ENCODE peak calls at places on chromosomes 6 and 20, in ten cellular contexts. A is MM.1S; J is activated CD8-positive, alpha-beta T cell treated with anti-CD3 and anti-CD28 coated beads for 36 hours; G is nephron progenitor cell; C is cardiac fibroblast; P is progenitor cell of endocrine pancreas; O is CD8-positive, alpha-beta T cell; D is AG09319; S is psoas muscle; E is type B pancreatic cell. H is an unnamed sample.

GRCh38 chr6:33905081-33905609 is 101.3 kb upstream of the MLN start:
- DNase-seq in S (no peak), P (no peak), G (no peak), J (peak), A (no peak), D (no peak), E (no peak), C (no peak), O (peak), H (no peak)

GRCh38 chr20:39880890-39881289 is 808.1 kb downstream of the MAFB start:
- DNase-seq in O (no peak), S (no peak), J (no peak), P (no peak), D (no peak), C (peak), A (peak), G (no peak), E (no peak), H (no peak)

GRCh38 chr6:151999194-151999593 is 191.7 kb downstream of the ESR1 start:
- DNase-seq in D (no peak), A (no peak), E (no peak), S (no peak), G (no peak), J (no peak), O (no peak), P (no peak), C (peak), H (no peak)

GRCh38 chr20:45347936-45348809 is at the start of gene SDC4:
- DNase-seq in O (peak), A (peak), C (peak), S (peak), D (no peak), E (peak), G (peak), P (peak), J (peak), H (peak)

GRCh38 chr6:89580997-89581666 is 57.4 kb downstream of the LYRM2 start:
- DNase-seq in E (no peak), D (no peak), C (no peak), A (no peak), G (no peak), P (no peak), O (no peak), J (no peak), S (no peak), H (no peak)

GRCh38 chr20:62985089-62985778 is 21.5 kb downstream of the BHLHE23 start:
- DNase-seq in O (no peak), S (no peak), A (peak), P (no peak), J (no peak), E (no peak), D (no peak), G (no peak), C (no peak), H (no peak)

GRCh38 chr6:11179088-11179977 is 53.1 kb downstream of the NEDD9 start:
- DNase-seq in D (no peak), C (no peak), P (no peak), A (no peak), E (peak), S (no peak), O (no peak), J (no peak), G (no peak), H (no peak)

GRCh38 chr6:31423550-31423949 is 20.2 kb downstream of the MICA start:
- DNase-seq in G (no peak), A (no peak), C (no peak), D (no peak), J (no peak), S (no peak), P (no peak), E (no peak), O (no peak), H (no peak)

GRCh38 chr6:108438918-108439317 is 121.8 kb upstream of the FOXO3 start:
- DNase-seq in A (no peak), C (no peak), P (no peak), S (no peak), J (no peak), G (no peak), E (no peak), O (no peak), D (no peak), H (no peak)

GRCh38 chr6:38610050-38610619 is 29.6 kb downstream of the BTBD9 start:
- DNase-seq in O (no peak), S (no peak), D (no peak), J (no peak), G (no peak), C (no peak), A (no peak), P (no peak), E (no peak), H (no peak)

GRCh38 chr6:38107073-38107472 is 287.5 kb downstream of the ZFAND3 start:
- DNase-seq in J (no peak), S (no peak), P (no peak), O (no peak), A (no peak), D (no peak), C (no peak), G (no peak), E (no peak), H (no peak)

GRCh38 chr6:25404693-25405169 is 125.6 kb downstream of the CARMIL1 start:
- DNase-seq in G (no peak), D (no peak), E (no peak), P (no peak), J (peak), O (peak), C (no peak), A (peak), S (no peak), H (no peak)

GRCh38 chr6:133894369-133894768 is 5.5 kb downstream of the TCF21 start:
- DNase-seq in S (no peak), A (no peak), C (no peak), E (no peak), P (no peak), J (no peak), D (no peak), O (no peak), G (no peak), H (no peak)

GRCh38 chr6:323730-324088 is 31.4 kb downstream of the DUSP22 start:
- DNase-seq in O (no peak), D (no peak), E (no peak), S (no peak), P (no peak), J (no peak), G (no peak), C (no peak), A (no peak), H (no peak)

GRCh38 chr6:10355115-10355702 is 59.7 kb downstream of the TFAP2A start:
- DNase-seq in O (no peak), C (no peak), A (no peak), J (no peak), E (no peak), P (no peak), G (no peak), S (no peak), D (no peak), H (no peak)

GRCh38 chr20:50724851-50725721 is 6.3 kb upstream of the PARD6B start:
- DNase-seq in A (no peak), D (peak), C (peak), S (peak), J (peak), P (no peak), E (peak), O (no peak), G (peak), H (peak)

GRCh38 chr6:151475653-151476523 is 17.9 kb upstream of the CCDC170 start:
- DNase-seq in J (peak), G (peak), C (peak), O (peak), P (no peak), S (no peak), A (peak), D (no peak), E (no peak), H (no peak)

GRCh38 chr6:123439371-123439770 is 197.4 kb downstream of the TRDN start:
- DNase-seq in O (no peak), E (no peak), D (no peak), S (no peak), A (no peak), P (no peak), C (no peak), G (no peak), J (no peak), H (no peak)

GRCh38 chr6:5053864-5054426 is 31.2 kb upstream of the PPP1R3G start:
- DNase-seq in O (no peak), P (no peak), E (no peak), J (no peak), S (no peak), C (no peak), A (peak), G (no peak), D (no peak), H (no peak)

GRCh38 chr6:70166088-70166958 is 136.6 kb downstream of the COL9A1 start:
- DNase-seq in G (peak), O (no peak), A (peak), P (peak), S (peak), J (peak), C (peak), D (peak), E (no peak), H (peak)

GRCh38 chr20:5914859-5915258 is 35.5 kb downstream of the TRMT6 start:
- DNase-seq in S (no peak), D (no peak), P (no peak), C (no peak), O (no peak), E (no peak), A (no peak), J (no peak), G (no peak), H (no peak)

GRCh38 chr6:165617528-165617927 is 45.5 kb downstream of the PDE10A start:
- DNase-seq in J (no peak), S (no peak), P (no peak), O (no peak), G (no peak), A (no peak), E (no peak), C (no peak), D (no peak), H (no peak)

GRCh38 chr6:79048611-79049010 is 29.4 kb downstream of the PHIP start:
- DNase-seq in C (peak), E (no peak), J (peak), O (no peak), S (no peak), P (no peak), A (no peak), G (no peak), D (no peak), H (no peak)

GRCh38 chr20:17327185-17327780 is 100.4 kb downstream of the PCSK2 start:
- DNase-seq in S (no peak), O (no peak), P (no peak), D (no peak), G (peak), C (no peak), J (no peak), A (no peak), E (no peak), H (no peak)

GRCh38 chr6:52061481-52061880 is 25.9 kb downstream of the PKHD1 start:
- DNase-seq in O (no peak), A (no peak), D (no peak), J (no peak), E (no peak), G (no peak), S (no peak), P (no peak), C (no peak), H (no peak)

GRCh38 chr20:57023007-57023406 is 243.4 kb downstream of the BMP7 start:
- DNase-seq in O (no peak), C (no peak), J (no peak), E (no peak), G (no peak), P (no peak), D (no peak), S (no peak), A (no peak), H (no peak)

GRCh38 chr6:29647927-29648642 is 8.8 kb upstream of the MOG start:
- DNase-seq in C (peak), A (peak), S (no peak), O (no peak), E (no peak), J (no peak), D (no peak), P (no peak), G (no peak), H (no peak)

GRCh38 chr6:120857422-120857821 is 476.9 kb downstream of the TBC1D32 start:
- DNase-seq in G (no peak), C (no peak), S (no peak), J (no peak), D (no peak), A (no peak), P (no peak), E (no peak), O (no peak), H (no peak)

GRCh38 chr20:45851501-45851900 is 5.7 kb downstream of the ACOT8 start:
- DNase-seq in D (no peak), C (no peak), S (no peak), A (no peak), J (no peak), E (no peak), G (no peak), O (no peak), P (no peak), H (no peak)

GRCh38 chr20:60009826-60010616 is 51.8 kb downstream of the CDH26 start:
- DNase-seq in A (no peak), S (no peak), E (no peak), G (no peak), D (no peak), P (no peak), O (no peak), C (no peak), J (no peak), H (no peak)

GRCh38 chr20:44552950-44553908 is 29.1 kb upstream of the PKIG start:
- DNase-seq in D (peak), O (no peak), A (no peak), C (peak), S (no peak), P (no peak), G (no peak), E (no peak), J (no peak), H (no peak)

GRCh38 chr6:33744895-33745546 is 1.7 kb downstream of the IP6K3 start:
- DNase-seq in A (no peak), J (no peak), D (no peak), O (no peak), G (peak), S (peak), P (no peak), C (no peak), E (no peak), H (no peak)

GRCh38 chr20:23655551-23656211 is 17.9 kb upstream of the CST3 start:
- DNase-seq in C (no peak), P (no peak), J (no peak), G (no peak), E (no peak), A (no peak), D (no peak), O (no peak), S (peak), H (no peak)

GRCh38 chr20:23658336-23658735 is 20.6 kb upstream of the CST3 start:
- DNase-seq in S (no peak), P (no peak), C (no peak), G (no peak), E (no peak), D (no peak), A (no peak), J (no peak), O (no peak), H (no peak)

GRCh38 chr20:23656372-23656771 is 18.6 kb upstream of the CST3 start:
- DNase-seq in J (no peak), E (no peak), D (no peak), G (no peak), C (no peak), P (no peak), A (no peak), S (no peak), O (no peak), H (no peak)

GRCh38 chr20:23658989-23659609 is 21.3 kb upstream of the CST3 start:
- DNase-seq in C (no peak), A (no peak), E (no peak), D (no peak), P (no peak), G (no peak), O (no peak), S (no peak), J (no peak), H (no peak)

GRCh38 chr20:23657202-23657601 is 19.4 kb upstream of the CST3 start:
- DNase-seq in P (no peak), A (no peak), O (no peak), D (no peak), S (no peak), C (no peak), E (no peak), J (no peak), G (no peak), H (no peak)
- TF ChIP-seq CTCF in P (no peak), A (no peak), O (no peak), D (no peak), S (no peak), C (no peak), E (no peak), J (no peak), G (no peak), H (no peak)

GRCh38 chr6:36980876-36981619 is 4.9 kb downstream of the MTCH1 start:
- DNase-seq in P (no peak), A (no peak), D (no peak), E (no peak), G (no peak), O (no peak), C (no peak), J (no peak), S (no peak), H (no peak)
- TF ChIP-seq CTCF in P (peak), A (no peak), D (no peak), E (no peak), G (no peak), O (no peak), C (no peak), J (no peak), S (peak), H (no peak)

GRCh38 chr6:28105286-28105685 is 19.1 kb upstream of the ZSCAN16 start:
- DNase-seq in E (no peak), J (no peak), P (no peak), C (no peak), G (no peak), O (no peak), A (peak), D (no peak), S (no peak), H (no peak)
- TF ChIP-seq CTCF in E (no peak), J (no peak), P (no peak), C (no peak), G (no peak), O (no peak), A (no peak), D (no peak), S (no peak), H (no peak)

DNA sequence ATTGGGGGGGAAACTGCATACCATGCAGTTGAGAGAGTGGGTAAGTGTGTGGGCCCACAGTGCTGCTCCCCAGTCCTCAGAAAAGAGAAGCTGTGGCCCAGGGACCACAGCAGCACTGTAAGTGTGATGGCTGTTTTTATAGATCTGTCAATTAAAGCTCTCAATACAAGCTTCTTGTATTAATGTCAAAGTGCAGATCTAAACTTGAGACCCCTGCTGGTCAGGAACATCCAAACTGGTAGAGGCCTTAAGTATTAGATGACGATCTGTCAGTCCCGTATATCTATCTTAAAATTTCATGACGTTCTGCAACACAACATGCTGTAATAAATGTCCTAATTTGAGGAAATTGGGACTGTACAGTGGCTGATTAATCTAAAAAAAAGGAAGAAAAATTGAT is 74.8 kb downstream of the TULP4 start:
- DNase-seq in D (no peak), C (no peak), P (no peak), S (no peak), O (no peak), G (no peak), A (no peak), J (peak), E (no peak), H (no peak)
- TF ChIP-seq CTCF in D (no peak), C (no peak), P (peak), S (peak), O (peak), G (no peak), A (no peak), J (peak), E (peak), H (no peak)

H was measured in omental fat pad.